ENCODE peak calls at places on chromosomes 11 and 22, in eight cellular contexts. P is AG08395; B is stimulated activated CD4-positive, alpha-beta T cell treated with anti-CD3 and anti-CD28 coated beads, Interleukin-2, amount 100 ng/mL, for 4 hours; J is C1 segment of cervical spinal cord; I is effector memory CD8-positive, alpha-beta T cell; L is activated CD4-positive, CD25-positive, alpha-beta regulatory T cell treated with anti-CD3 and anti-CD28 coated beads, Interleukin-2, amount 50 U/mL, for 16 hours; Z is naive thymus-derived CD8-positive, alpha-beta T cell; U is central memory CD4-positive, alpha-beta T cell. X is an unnamed sample.

GRCh38 chr11:117199061-117199915 is at the start of gene TAGLN:
- DNase-seq in P (peak; percentile 96), B (no peak), J (no peak), I (no peak), L (no peak), Z (no peak), U (no peak), X (peak; percentile 85)

GRCh38 chr11:59025097-59025496 is 61.0 kb upstream of the GLYATL1B start:
- DNase-seq in P (no peak), B (no peak), J (no peak), I (no peak), L (no peak), Z (no peak), U (no peak), X (no peak)

GRCh38 chr11:36365937-36366336 is 69.8 kb downstream of the PRR5L start:
- DNase-seq in P (no peak), B (no peak), J (no peak), I (no peak), L (no peak), Z (no peak), U (no peak), X (peak; percentile 30)

GRCh38 chr11:76025068-76025467 is 181.2 kb downstream of the WNT11 start:
- DNase-seq in P (peak; percentile 75), B (no peak), J (no peak), I (no peak), L (no peak), Z (no peak), U (no peak), X (peak; percentile 59)

GRCh38 chr22:46574993-46575914 is 37.8 kb upstream of the CELSR1 start:
- DNase-seq in P (no peak), B (no peak), J (no peak), I (no peak), L (no peak), Z (no peak), U (no peak), X (peak; percentile 50)

GRCh38 chr11:32310218-32310601 is 125.1 kb downstream of the WT1 start:
- DNase-seq in P (no peak), B (no peak), J (no peak), I (no peak), L (no peak), Z (no peak), U (no peak), X (peak; percentile 18)

GRCh38 chr11:126978911-126979310 is 21.7 kb downstream of the KIRREL3 start:
- DNase-seq in P (no peak), B (no peak), J (no peak), I (no peak), L (no peak), Z (no peak), U (no peak), X (no peak)

GRCh38 chr11:35144811-35145210 is 5.8 kb downstream of the CD44 start:
- DNase-seq in P (no peak), B (no peak), J (no peak), I (no peak), L (no peak), Z (no peak), U (no peak), X (peak; percentile 43)

GRCh38 chr11:36149538-36150242 is 139.5 kb downstream of the COMMD9 start:
- DNase-seq in P (peak; percentile 98), B (peak; percentile 2), J (no peak), I (no peak), L (no peak), Z (no peak), U (no peak), X (peak; percentile 98)

GRCh38 chr11:115153135-115153534 is 351.1 kb downstream of the CADM1 start:
- DNase-seq in P (no peak), B (no peak), J (no peak), I (no peak), L (no peak), Z (no peak), U (no peak), X (no peak)

GRCh38 chr11:131666006-131666405 is 295.6 kb downstream of the NTM start:
- DNase-seq in P (peak; percentile 23), B (no peak), J (no peak), I (no peak), L (no peak), Z (no peak), U (no peak), X (no peak)

GRCh38 chr11:98625526-98625925 is 395.2 kb upstream of the CNTN5 start:
- DNase-seq in P (no peak), B (no peak), J (no peak), I (no peak), L (no peak), Z (no peak), U (no peak), X (no peak)